ENCODE peak calls at places on chromosomes 3 and 15, in six cellular contexts. S, C, M, G, X and K are unnamed samples.

GRCh38 chr15:68770206-68770605 is 50.5 kb downstream of the ANP32A start:
- DNase-seq in C (no peak), M (no peak), G (no peak), S (no peak), X (no peak), K (no peak)

GRCh38 chr3:119700269-119700919 is 2.4 kb upstream of the CFAP91 start:
- DNase-seq in S (no peak), C (no peak), M (no peak), X (peak), G (no peak), K (no peak)

GRCh38 chr3:73508330-73508954 is 116.3 kb downstream of the PDZRN3 start:
- DNase-seq in M (no peak), X (no peak), S (peak), C (no peak), G (peak), K (no peak)

GRCh38 chr15:84586641-84587160 is 14.1 kb upstream of the ZSCAN2 start:
- DNase-seq in G (no peak), S (no peak), M (no peak), X (no peak), C (no peak), K (no peak)

GRCh38 chr15:31457631-31458526 is 131.2 kb downstream of the KLF13 start:
- DNase-seq in X (no peak), G (no peak), S (peak), M (no peak), C (no peak), K (no peak)

GRCh38 chr3:183555541-183556081 is at the start of gene KLHL6:
- DNase-seq in S (no peak), G (no peak), C (no peak), X (peak), M (peak), K (peak)

GRCh38 chr3:12960497-12960896 is 112.7 kb downstream of the IQSEC1 start:
- DNase-seq in X (no peak), S (no peak), C (no peak), M (no peak), G (no peak), K (no peak)

GRCh38 chr3:61547625-61548024 is 13.7 kb upstream of the PTPRG start:
- DNase-seq in M (no peak), X (no peak), G (no peak), S (no peak), C (no peak), K (no peak)

GRCh38 chr3:126344380-126345041 is 12.7 kb downstream of the KLF15 start:
- DNase-seq in M (no peak), X (no peak), G (peak), C (no peak), S (no peak), K (no peak)

GRCh38 chr15:40333922-40334492 is 6.7 kb downstream of the CCDC9B start:
- DNase-seq in S (no peak), X (no peak), M (peak), G (no peak), C (no peak), K (peak)

GRCh38 chr3:155890671-155891190 is 20.3 kb downstream of the GMPS start:
- DNase-seq in C (no peak), G (no peak), M (no peak), X (no peak), S (peak), K (no peak)

GRCh38 chr3:108021533-108021932 is 69.3 kb downstream of the CD47 start:
- DNase-seq in S (no peak), G (no peak), X (no peak), M (no peak), C (no peak), K (no peak)

GRCh38 chr3:10194328-10195071 is 29.8 kb downstream of the IRAK2 start:
- DNase-seq in M (no peak), X (peak), G (no peak), C (no peak), S (no peak), K (peak)

GRCh38 chr15:86916671-86917450 is 837.2 kb downstream of the AGBL1 start:
- DNase-seq in G (no peak), S (no peak), C (no peak), X (no peak), M (no peak), K (no peak)

GRCh38 chr3:141366285-141367037 is 1.8 kb upstream of the ZBTB38 start:
- DNase-seq in M (no peak), S (peak), G (peak), C (peak), X (no peak), K (no peak)

GRCh38 chr15:84725001-84725491 is 9.1 kb upstream of the SEC11A start:
- DNase-seq in M (no peak), S (peak), G (no peak), C (no peak), X (no peak), K (no peak)